ENCODE peak calls at places on chromosome 18, in ten cellular contexts. L, R, D, P, G, Y, K, Q, U and B are unnamed samples.
A peak's percentile ranks its signal among the peaks of the same experiment; 100 is the strongest.

GRCh38 chr18:382423-382984 is 114.7 kb upstream of the THOC1 start:
- DNase-seq in L (no peak), R (no peak), D (no peak), P (no peak), G (no peak), Y (no peak), K (no peak), Q (no peak), U (no peak), B (no peak)

GRCh38 chr18:42860011-42860410 is 255.5 kb downstream of the RIT2 start:
- DNase-seq in L (no peak), R (no peak), D (no peak), P (peak; percentile 19), G (peak; percentile 40), Y (peak; percentile 3), K (no peak), Q (no peak), U (no peak), B (no peak)

GRCh38 chr18:7288544-7288943 is 57.7 kb downstream of the LRRC30 start:
- DNase-seq in L (no peak), R (no peak), D (no peak), P (no peak), G (no peak), Y (no peak), K (no peak), Q (no peak), U (no peak), B (no peak)

GRCh38 chr18:53551868-53552426 is 672.5 kb downstream of the MBD2 start:
- DNase-seq in L (no peak), R (no peak), D (no peak), P (no peak), G (no peak), Y (no peak), K (no peak), Q (peak; percentile 33), U (no peak), B (no peak)

GRCh38 chr18:57803119-57803969 is at the start of gene ATP8B1:
- DNase-seq in L (peak; percentile 83), R (peak; percentile 98), D (peak; percentile 24), P (peak; percentile 74), G (peak; percentile 62), Y (peak; percentile 99), K (no peak), Q (no peak), U (peak; percentile 98), B (no peak)

GRCh38 chr18:3029215-3029972 is 16.4 kb upstream of the LPIN2 start:
- DNase-seq in L (no peak), R (no peak), D (no peak), P (peak; percentile 45), G (peak; percentile 43), Y (no peak), K (no peak), Q (no peak), U (no peak), B (no peak)

GRCh38 chr18:27005589-27005988 is 140.1 kb upstream of the AQP4 start:
- DNase-seq in L (no peak), R (no peak), D (no peak), P (no peak), G (peak; percentile 24), Y (peak; percentile 22), K (no peak), Q (no peak), U (no peak), B (no peak)

GRCh38 chr18:21439453-21439852 is 161.1 kb downstream of the ESCO1 start:
- DNase-seq in L (no peak), R (no peak), D (no peak), P (peak; percentile 68), G (peak; percentile 58), Y (peak; percentile 28), K (no peak), Q (no peak), U (no peak), B (no peak)

GRCh38 chr18:51039138-51040112 is 9.4 kb downstream of the SMAD4 start:
- DNase-seq in L (no peak), R (no peak), D (no peak), P (peak; percentile 22), G (peak; percentile 57), Y (no peak), K (no peak), Q (no peak), U (no peak), B (no peak)

GRCh38 chr18:3350566-3351527 is 88.9 kb downstream of the MYL12B start:
- DNase-seq in L (no peak), R (no peak), D (no peak), P (no peak), G (peak; percentile 53), Y (no peak), K (no peak), Q (no peak), U (no peak), B (no peak)

GRCh38 chr18:58755304-58756010 is 84.2 kb downstream of the MALT1 start:
- DNase-seq in L (no peak), R (no peak), D (peak; percentile 75), P (no peak), G (no peak), Y (no peak), K (no peak), Q (no peak), U (no peak), B (no peak)

GRCh38 chr18:22613788-22614187 is 196.1 kb upstream of the CTAGE1 start:
- DNase-seq in L (no peak), R (no peak), D (no peak), P (no peak), G (peak; percentile 61), Y (no peak), K (no peak), Q (no peak), U (no peak), B (no peak)

GRCh38 chr18:36724169-36724568 is 104.6 kb downstream of the TPGS2 start:
- DNase-seq in L (no peak), R (no peak), D (no peak), P (no peak), G (no peak), Y (no peak), K (no peak), Q (no peak), U (no peak), B (no peak)

GRCh38 chr18:14978962-14979535 is 231.1 kb downstream of the ANKRD30B start:
- DNase-seq in L (no peak), R (peak; percentile 85), D (peak; percentile 44), P (peak; percentile 58), G (peak; percentile 14), Y (peak; percentile 66), K (peak; percentile 7), Q (no peak), U (no peak), B (no peak)

GRCh38 chr18:77401173-77401572 is 151.5 kb downstream of the GALR1 start:
- DNase-seq in L (no peak), R (no peak), D (no peak), P (no peak), G (no peak), Y (no peak), K (no peak), Q (no peak), U (no peak), B (no peak)

DNA sequence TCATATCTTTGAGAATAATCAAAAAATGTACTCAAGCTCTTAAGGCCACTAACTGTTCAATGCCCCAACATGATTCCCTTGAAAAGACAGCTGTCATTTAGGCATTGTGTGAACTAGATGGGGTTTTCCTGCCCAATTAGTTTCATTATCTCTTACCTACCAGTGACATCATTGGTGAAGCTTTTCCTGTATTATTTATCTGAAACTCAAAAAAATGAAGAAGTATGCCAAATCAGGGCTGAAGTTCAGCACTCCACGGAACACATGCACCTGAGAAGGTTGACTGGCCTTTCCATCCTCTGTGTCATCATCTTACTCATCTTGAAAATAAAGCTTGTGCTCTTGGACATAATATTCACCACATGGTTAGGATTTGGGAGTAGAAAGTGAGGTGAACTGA is 126.4 kb downstream of the TXNL1 start:
- DNase-seq in L (no peak), R (no peak), D (no peak), P (no peak), G (no peak), Y (no peak), K (no peak), Q (no peak), U (no peak), B (no peak)
- TF ChIP-seq CTCF in L (no peak), R (no peak), D (no peak), P (no peak), G (no peak), Y (no peak), K (no peak), Q (no peak), U (no peak), B (no peak)

GRCh38 chr18:33673689-33674088 is 95.7 kb downstream of the ASXL3 start:
- DNase-seq in L (no peak), R (no peak), D (no peak), P (no peak), G (peak; percentile 7), Y (no peak), K (no peak), Q (no peak), U (no peak), B (no peak)
- TF ChIP-seq CTCF in L (no peak), R (no peak), D (no peak), P (no peak), G (no peak), Y (no peak), K (no peak), Q (no peak), U (no peak), B (no peak)

GRCh38 chr18:25335676-25336075 is 16.3 kb downstream of the ZNF521 start:
- DNase-seq in L (peak; percentile 32), R (no peak), D (no peak), P (no peak), G (no peak), Y (no peak), K (no peak), Q (no peak), U (no peak), B (no peak)

GRCh38 chr18:25332002-25332401 is 20.0 kb downstream of the ZNF521 start:
- DNase-seq in L (no peak), R (no peak), D (no peak), P (no peak), G (no peak), Y (no peak), K (no peak), Q (no peak), U (no peak), B (no peak)

GRCh38 chr18:25329783-25330182 is 22.2 kb downstream of the ZNF521 start:
- DNase-seq in L (no peak), R (no peak), D (no peak), P (no peak), G (no peak), Y (no peak), K (no peak), Q (no peak), U (no peak), B (no peak)

GRCh38 chr18:25335062-25335461 is 16.9 kb downstream of the ZNF521 start:
- DNase-seq in L (no peak), R (no peak), D (no peak), P (no peak), G (no peak), Y (no peak), K (no peak), Q (no peak), U (no peak), B (no peak)

GRCh38 chr18:25334588-25334987 is 17.4 kb downstream of the ZNF521 start:
- DNase-seq in L (no peak), R (no peak), D (no peak), P (no peak), G (no peak), Y (no peak), K (no peak), Q (no peak), U (no peak), B (no peak)
- TF ChIP-seq CTCF in L (no peak), R (no peak), D (no peak), P (no peak), G (peak; percentile 25), Y (no peak), K (no peak), Q (no peak), U (no peak), B (peak; percentile 23)

GRCh38 chr18:31687529-31687928 is 3.1 kb upstream of the B4GALT6 start:
- DNase-seq in L (no peak), R (no peak), D (no peak), P (peak; percentile 14), G (peak; percentile 29), Y (no peak), K (no peak), Q (no peak), U (no peak), B (no peak)
- TF ChIP-seq CTCF in L (peak; percentile 32), R (no peak), D (no peak), P (no peak), G (peak; percentile 42), Y (no peak), K (no peak), Q (no peak), U (no peak), B (peak; percentile 14)